ENCODE peak calls at places on chromosomes 6 and 20, in four cellular contexts. Y is HFF-Myc, T is body of pancreas, O is GM20000. P is an unnamed sample.

GRCh38 chr20:2519115-2519815 is 10.6 kb upstream of the ZNF343 start:
- DNase-seq in Y (no peak), T (no peak), O (no peak), P (no peak)

GRCh38 chr20:12984863-12985262 is 23.9 kb upstream of the SPTLC3 start:
- DNase-seq in Y (no peak), T (no peak), O (no peak), P (no peak)

GRCh38 chr6:17385660-17386059 is 7.7 kb upstream of the CAP2 start:
- DNase-seq in Y (no peak), T (no peak), O (no peak), P (no peak)

GRCh38 chr20:47503685-47504084 is 2.0 kb downstream of the NCOA3 start:
- DNase-seq in Y (no peak), T (no peak), O (no peak), P (no peak)

GRCh38 chr20:37231970-37232620 is 29.5 kb downstream of the GHRH start:
- DNase-seq in Y (no peak), T (no peak), O (no peak), P (no peak)

GRCh38 chr20:36308986-36309385 is 2.8 kb downstream of the DLGAP4 start:
- DNase-seq in Y (no peak), T (no peak), O (no peak), P (no peak)

GRCh38 chr6:2819891-2820814 is 21.5 kb downstream of the SERPINB1 start:
- DNase-seq in Y (no peak), T (no peak), O (no peak), P (no peak)

GRCh38 chr6:149043476-149044130 is 273.9 kb upstream of the TAB2 start:
- DNase-seq in Y (no peak), T (no peak), O (peak; percentile 21), P (no peak)

GRCh38 chr20:57698191-57698866 is 11.5 kb downstream of the PMEPA1 start:
- DNase-seq in Y (peak; percentile 93), T (no peak), O (no peak), P (peak; percentile 95)

GRCh38 chr6:20841806-20842205 is 307.5 kb downstream of the CDKAL1 start:
- DNase-seq in Y (no peak), T (no peak), O (no peak), P (no peak)

GRCh38 chr6:13484138-13484708 is 3.2 kb downstream of the GFOD1 start:
- DNase-seq in Y (no peak), T (no peak), O (peak; percentile 32), P (no peak)

GRCh38 chr6:157037165-157037564 is 260.0 kb downstream of the ARID1B start:
- DNase-seq in Y (no peak), T (no peak), O (no peak), P (no peak)

GRCh38 chr6:99882151-99882702 is 111.8 kb downstream of the MCHR2 start:
- DNase-seq in Y (no peak), T (no peak), O (no peak), P (no peak)

GRCh38 chr20:15138548-15139126 is 801.2 kb upstream of the FLRT3 start:
- DNase-seq in Y (no peak), T (peak; percentile 10), O (no peak), P (no peak)

GRCh38 chr6:138004423-138005287 is 102.6 kb downstream of the PERP start:
- DNase-seq in Y (peak; percentile 10), T (no peak), O (peak; percentile 56), P (peak; percentile 8)

GRCh38 chr6:163828038-163828790 is 413.7 kb downstream of the QKI start:
- DNase-seq in Y (no peak), T (no peak), O (no peak), P (no peak)

GRCh38 chr6:23027281-23027680 is 457.9 kb downstream of the HDGFL1 start:
- DNase-seq in Y (no peak), T (no peak), O (no peak), P (no peak)

GRCh38 chr6:52966101-52966500 is 29.0 kb downstream of the GSTA4 start:
- DNase-seq in Y (no peak), T (no peak), O (no peak), P (no peak)

GRCh38 chr20:8853805-8854338 is 215.0 kb upstream of the PLCB4 start:
- DNase-seq in Y (peak; percentile 79), T (peak; percentile 7), O (peak; percentile 45), P (peak; percentile 71)

GRCh38 chr6:150191809-150192208 is 49.0 kb downstream of the PPP1R14C start:
- DNase-seq in Y (no peak), T (no peak), O (no peak), P (no peak)

GRCh38 chr6:11495565-11496145 is 41.9 kb upstream of the TMEM170B start:
- DNase-seq in Y (no peak), T (no peak), O (no peak), P (no peak)

GRCh38 chr6:81309841-81310240 is 442.6 kb downstream of the TENT5A start:
- DNase-seq in Y (no peak), T (no peak), O (no peak), P (no peak)

GRCh38 chr6:79421707-79422484 is 115.3 kb downstream of the LCA5 start:
- DNase-seq in Y (peak; percentile 80), T (peak; percentile 70), O (no peak), P (peak; percentile 27)

GRCh38 chr6:29791786-29792122 is 35.9 kb upstream of the HLA-G start:
- DNase-seq in Y (no peak), T (peak; percentile 49), O (no peak), P (no peak)

GRCh38 chr6:38305995-38306681 is 333.6 kb downstream of the BTBD9 start:
- DNase-seq in Y (no peak), T (no peak), O (peak; percentile 57), P (no peak)

GRCh38 chr20:22686097-22686496 is 101.7 kb upstream of the FOXA2 start:
- DNase-seq in Y (no peak), T (peak; percentile 60), O (no peak), P (peak; percentile 8)

GRCh38 chr20:22682381-22682780 is 98.0 kb upstream of the FOXA2 start:
- DNase-seq in Y (no peak), T (no peak), O (no peak), P (no peak)

GRCh38 chr20:22687676-22688360 is 103.4 kb upstream of the FOXA2 start:
- DNase-seq in Y (no peak), T (no peak), O (no peak), P (no peak)

GRCh38 chr20:22684072-22684762 is 99.8 kb upstream of the FOXA2 start:
- DNase-seq in Y (peak; percentile 22), T (peak; percentile 82), O (peak; percentile 68), P (peak; percentile 38)

GRCh38 chr20:22684763-22685443 is 100.5 kb upstream of the FOXA2 start:
- DNase-seq in Y (no peak), T (no peak), O (no peak), P (no peak)
- TF ChIP-seq CTCF in Y (no peak), T (no peak), O (no peak), P (no peak)

DNA sequence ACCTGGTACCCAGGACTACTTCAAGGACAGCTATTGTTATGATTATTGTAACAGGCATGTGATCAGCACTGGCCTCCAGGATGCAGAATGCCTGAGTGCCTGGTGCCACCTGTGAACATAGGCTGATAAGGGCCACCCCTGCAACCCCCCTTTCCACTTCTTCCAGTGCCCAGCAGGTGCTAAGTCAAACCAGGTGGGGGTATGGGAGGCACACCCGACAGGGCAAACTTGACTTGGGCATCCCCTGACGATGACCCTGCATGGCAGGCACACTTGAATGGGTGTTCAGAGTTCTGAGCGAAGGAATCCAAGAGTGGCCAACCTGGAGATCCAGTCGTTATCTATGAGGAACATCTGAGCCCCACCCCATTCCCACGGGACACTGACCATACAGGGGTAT is 3.4 kb downstream of the ADA start:
- DNase-seq in Y (no peak), T (peak; percentile 54), O (no peak), P (no peak)
- TF ChIP-seq CTCF in Y (no peak), T (no peak), O (no peak), P (no peak)

GRCh38 chr6:159945801-159946392 is 23.0 kb upstream of the IGF2R start:
- DNase-seq in Y (no peak), T (no peak), O (no peak), P (no peak)

GRCh38 chr6:159939591-159940016 is 29.3 kb upstream of the IGF2R start:
- DNase-seq in Y (no peak), T (peak; percentile 56), O (no peak), P (no peak)

GRCh38 chr6:159943965-159944598 is 24.8 kb upstream of the IGF2R start:
- DNase-seq in Y (no peak), T (no peak), O (no peak), P (no peak)

GRCh38 chr6:159943101-159943632 is 25.7 kb upstream of the IGF2R start:
- DNase-seq in Y (no peak), T (no peak), O (no peak), P (no peak)

GRCh38 chr6:159941286-159942113 is 27.4 kb upstream of the IGF2R start:
- DNase-seq in Y (no peak), T (no peak), O (peak; percentile 39), P (no peak)
- TF ChIP-seq CTCF in Y (peak; percentile 47), T (no peak), O (peak; percentile 61), P (peak; percentile 68)

DNA sequence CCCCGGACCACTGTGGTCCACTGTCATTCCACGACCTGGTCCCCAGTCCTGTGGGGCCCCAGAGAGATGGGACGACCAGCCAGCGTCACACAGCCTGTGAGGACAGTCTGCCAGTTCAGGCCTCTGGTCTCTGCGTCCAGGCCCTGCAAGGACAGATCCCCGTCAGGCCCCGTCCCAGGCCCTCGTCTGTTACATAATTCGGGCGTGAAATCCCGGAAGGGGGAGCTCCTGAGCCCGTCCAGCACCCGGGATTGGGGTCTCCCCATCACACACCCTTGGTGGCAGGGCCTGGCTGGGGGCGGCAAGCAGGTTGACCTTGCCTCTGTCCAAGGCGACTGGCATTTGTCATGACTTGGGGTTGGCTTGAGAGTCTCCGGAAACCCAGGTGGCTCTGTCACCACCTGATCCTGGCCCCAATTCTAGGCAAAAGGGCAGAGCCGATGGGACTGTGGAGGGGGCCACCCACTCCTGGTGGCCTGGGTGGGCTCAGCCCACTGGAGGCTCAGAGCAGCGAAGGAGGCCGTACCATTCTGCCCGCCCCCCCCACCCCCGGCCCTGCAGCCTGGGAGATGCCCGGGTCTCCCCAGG is 73.8 kb upstream of the GATA5 start:
- DNase-seq in Y (no peak), T (no peak), O (no peak), P (no peak)
- TF ChIP-seq CTCF in Y (no peak), T (no peak), O (no peak), P (no peak)

DNA sequence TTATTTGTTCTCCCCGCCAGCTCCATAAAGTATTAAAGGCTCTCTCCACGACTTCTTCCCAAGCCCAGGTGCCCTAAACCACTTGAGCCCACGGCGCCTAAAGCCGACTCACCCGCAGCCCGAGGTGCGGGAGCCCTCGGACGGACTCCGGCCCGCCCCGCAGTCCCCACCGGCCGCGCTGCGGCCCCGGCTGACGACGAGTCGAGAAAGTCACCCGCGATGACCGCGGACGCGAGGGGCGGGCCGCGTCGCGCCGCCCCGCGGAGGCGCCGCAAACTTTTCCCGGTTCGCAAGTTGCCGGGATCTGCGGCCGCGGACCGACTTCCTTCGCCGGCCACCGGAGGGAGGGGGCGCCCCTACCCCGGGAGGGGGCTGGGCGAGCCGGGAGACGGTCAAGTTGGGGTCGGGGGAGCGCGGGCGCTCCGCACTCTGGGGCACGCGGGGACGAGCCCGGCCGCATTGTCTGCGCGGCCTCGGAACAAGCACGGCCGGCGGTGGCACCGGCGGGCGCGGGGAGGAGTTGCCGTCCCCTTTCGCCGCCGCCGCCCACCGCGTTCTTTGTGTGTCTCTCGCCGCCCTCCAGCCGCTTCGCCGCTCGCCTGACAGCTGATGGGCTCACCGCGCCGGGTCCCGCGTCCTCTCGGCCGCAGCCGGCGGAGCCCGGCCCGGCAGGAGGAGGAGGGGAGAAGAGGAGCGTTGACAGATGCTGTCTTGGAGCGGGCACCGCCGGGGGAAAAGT is 131.5 kb downstream of the OGFRL1 start:
- DNase-seq in Y (no peak), T (peak; percentile 71), O (peak; percentile 26), P (no peak)
- TF ChIP-seq CTCF in Y (peak; percentile 10), T (peak; percentile 20), O (no peak), P (peak; percentile 14)

P was measured in AG09309.